ENCODE peak calls at places on chromosome 3, in four cellular contexts. One of them, this sample, is unnamed.

GRCh38 chr3:120449701-120450216 is 1.0 kb downstream of the FSTL1 start:
- DNase-seq in NCI-H2171 treated with DMSO at 0.1 percent for 48 hours: peak; percentile 53
- DNase-seq in cardiac fibroblast: peak; percentile 68
- DNase-seq in stimulated activated CD8-positive, alpha-beta memory T cell treated with anti-CD3 and anti-CD28 coated beads, Interleukin-7, amount 100 ng/mL, for 1 hour: no peak
- DNase-seq in this sample: no peak

GRCh38 chr3:185759523-185759922 is 65.3 kb downstream of the IGF2BP2 start:
- DNase-seq in cardiac fibroblast: no peak
- DNase-seq in NCI-H2171 treated with DMSO at 0.1 percent for 48 hours: no peak
- DNase-seq in stimulated activated CD8-positive, alpha-beta memory T cell treated with anti-CD3 and anti-CD28 coated beads, Interleukin-7, amount 100 ng/mL, for 1 hour: no peak
- DNase-seq in this sample: no peak

GRCh38 chr3:151673974-151674373 is 59.8 kb upstream of the AADACL2 start:
- DNase-seq in stimulated activated CD8-positive, alpha-beta memory T cell treated with anti-CD3 and anti-CD28 coated beads, Interleukin-7, amount 100 ng/mL, for 1 hour: no peak
- DNase-seq in cardiac fibroblast: no peak
- DNase-seq in NCI-H2171 treated with DMSO at 0.1 percent for 48 hours: no peak
- DNase-seq in this sample: no peak

GRCh38 chr3:172958565-172958964 is 182.5 kb downstream of the SPATA16 start:
- DNase-seq in stimulated activated CD8-positive, alpha-beta memory T cell treated with anti-CD3 and anti-CD28 coated beads, Interleukin-7, amount 100 ng/mL, for 1 hour: no peak
- DNase-seq in NCI-H2171 treated with DMSO at 0.1 percent for 48 hours: no peak
- DNase-seq in cardiac fibroblast: no peak
- DNase-seq in this sample: no peak

GRCh38 chr3:156718622-156719300 is 44.4 kb downstream of the TIPARP start:
- DNase-seq in NCI-H2171 treated with DMSO at 0.1 percent for 48 hours: no peak
- DNase-seq in cardiac fibroblast: peak; percentile 36
- DNase-seq in stimulated activated CD8-positive, alpha-beta memory T cell treated with anti-CD3 and anti-CD28 coated beads, Interleukin-7, amount 100 ng/mL, for 1 hour: no peak
- DNase-seq in this sample: no peak

GRCh38 chr3:46979958-46980497 is 562 bp downstream of the NBEAL2 start:
- DNase-seq in stimulated activated CD8-positive, alpha-beta memory T cell treated with anti-CD3 and anti-CD28 coated beads, Interleukin-7, amount 100 ng/mL, for 1 hour: no peak
- DNase-seq in cardiac fibroblast: no peak
- DNase-seq in NCI-H2171 treated with DMSO at 0.1 percent for 48 hours: no peak
- DNase-seq in this sample: no peak

GRCh38 chr3:143306419-143306818 is 186.8 kb downstream of the CHST2 start:
- DNase-seq in NCI-H2171 treated with DMSO at 0.1 percent for 48 hours: no peak
- DNase-seq in cardiac fibroblast: no peak
- DNase-seq in stimulated activated CD8-positive, alpha-beta memory T cell treated with anti-CD3 and anti-CD28 coated beads, Interleukin-7, amount 100 ng/mL, for 1 hour: no peak
- DNase-seq in this sample: no peak

GRCh38 chr3:42014443-42014945 is 52.6 kb upstream of the ULK4 start:
- DNase-seq in NCI-H2171 treated with DMSO at 0.1 percent for 48 hours: no peak
- DNase-seq in cardiac fibroblast: peak; percentile 29
- DNase-seq in stimulated activated CD8-positive, alpha-beta memory T cell treated with anti-CD3 and anti-CD28 coated beads, Interleukin-7, amount 100 ng/mL, for 1 hour: no peak
- DNase-seq in this sample: no peak

GRCh38 chr3:108031893-108032292 is 58.9 kb downstream of the CD47 start:
- DNase-seq in NCI-H2171 treated with DMSO at 0.1 percent for 48 hours: no peak
- DNase-seq in cardiac fibroblast: no peak
- DNase-seq in stimulated activated CD8-positive, alpha-beta memory T cell treated with anti-CD3 and anti-CD28 coated beads, Interleukin-7, amount 100 ng/mL, for 1 hour: no peak
- DNase-seq in this sample: no peak

GRCh38 chr3:103813955-103814354 is 1379.1 kb downstream of the ZPLD1 start:
- DNase-seq in NCI-H2171 treated with DMSO at 0.1 percent for 48 hours: no peak
- DNase-seq in cardiac fibroblast: no peak
- DNase-seq in stimulated activated CD8-positive, alpha-beta memory T cell treated with anti-CD3 and anti-CD28 coated beads, Interleukin-7, amount 100 ng/mL, for 1 hour: no peak
- DNase-seq in this sample: no peak

This sample was measured in esophagus squamous epithelium.